ENCODE peak calls at places on chromosomes 16 and 17, in seven cellular contexts. One of them, this sample, is unnamed.

GRCh38 chr17:20944014-20944905 is 98.6 kb downstream of the USP22 start:
- DNase-seq in mesenchymal stem cell: no peak
- DNase-seq in neuronal stem cell: no peak
- DNase-seq in trophoblast cell: peak
- DNase-seq in IMR-90: no peak
- DNase-seq in mesendoderm: peak
- DNase-seq in H1: no peak
- DNase-seq in this sample: peak

GRCh38 chr16:8919934-8920465 is 37.8 kb downstream of the LITAFD start:
- DNase-seq in H1: no peak
- DNase-seq in IMR-90: no peak
- DNase-seq in mesenchymal stem cell: no peak
- DNase-seq in trophoblast cell: no peak
- DNase-seq in mesendoderm: no peak
- DNase-seq in neuronal stem cell: no peak
- DNase-seq in this sample: no peak

GRCh38 chr17:32569171-32570080 is 82.6 kb downstream of the CDK5R1 start:
- DNase-seq in IMR-90: no peak
- DNase-seq in mesenchymal stem cell: peak
- DNase-seq in H1: no peak
- DNase-seq in neuronal stem cell: no peak
- DNase-seq in trophoblast cell: peak
- DNase-seq in mesendoderm: peak
- DNase-seq in this sample: no peak

GRCh38 chr17:33292184-33292980 is 713 bp downstream of the ASIC2 start:
- DNase-seq in H1: peak
- DNase-seq in neuronal stem cell: peak
- DNase-seq in mesenchymal stem cell: peak
- DNase-seq in IMR-90: peak
- DNase-seq in trophoblast cell: peak
- DNase-seq in mesendoderm: peak
- DNase-seq in this sample: peak

GRCh38 chr17:60526726-60527125 is 684 bp upstream of the APPBP2 start:
- DNase-seq in trophoblast cell: peak
- DNase-seq in mesenchymal stem cell: peak
- DNase-seq in neuronal stem cell: no peak
- DNase-seq in IMR-90: peak
- DNase-seq in mesendoderm: peak
- DNase-seq in H1: no peak
- DNase-seq in this sample: no peak

GRCh38 chr16:84194470-84195200 is 3.7 kb downstream of the ADAD2 start:
- DNase-seq in trophoblast cell: no peak
- DNase-seq in H1: no peak
- DNase-seq in mesenchymal stem cell: no peak
- DNase-seq in mesendoderm: no peak
- DNase-seq in neuronal stem cell: no peak
- DNase-seq in IMR-90: no peak
- DNase-seq in this sample: no peak

GRCh38 chr17:77592503-77592902 is 366.0 kb upstream of the TNRC6C start:
- DNase-seq in IMR-90: no peak
- DNase-seq in mesenchymal stem cell: no peak
- DNase-seq in neuronal stem cell: no peak
- DNase-seq in H1: no peak
- DNase-seq in trophoblast cell: no peak
- DNase-seq in mesendoderm: no peak
- DNase-seq in this sample: no peak

GRCh38 chr16:3454093-3454492 is 10.6 kb downstream of the NAA60 start:
- DNase-seq in trophoblast cell: peak
- DNase-seq in neuronal stem cell: no peak
- DNase-seq in mesenchymal stem cell: no peak
- DNase-seq in H1: no peak
- DNase-seq in mesendoderm: peak
- DNase-seq in IMR-90: peak
- DNase-seq in this sample: peak

GRCh38 chr17:37743612-37743874 is 1.3 kb downstream of the HNF1B start:
- DNase-seq in IMR-90: no peak
- DNase-seq in mesendoderm: no peak
- DNase-seq in H1: no peak
- DNase-seq in mesenchymal stem cell: no peak
- DNase-seq in trophoblast cell: no peak
- DNase-seq in neuronal stem cell: no peak
- DNase-seq in this sample: peak

GRCh38 chr17:50594931-50595330 is 34.4 kb downstream of the CACNA1G start:
- DNase-seq in H1: no peak
- DNase-seq in trophoblast cell: no peak
- DNase-seq in mesendoderm: no peak
- DNase-seq in neuronal stem cell: no peak
- DNase-seq in mesenchymal stem cell: no peak
- DNase-seq in IMR-90: no peak
- DNase-seq in this sample: no peak

GRCh38 chr17:690346-690745 is 24.3 kb downstream of the VPS53 start:
- DNase-seq in H1: no peak
- DNase-seq in mesenchymal stem cell: no peak
- DNase-seq in trophoblast cell: peak
- DNase-seq in neuronal stem cell: no peak
- DNase-seq in mesendoderm: no peak
- DNase-seq in IMR-90: no peak
- DNase-seq in this sample: no peak
- H2AK5ac ChIP-seq in H1: no peak
- H2AK5ac ChIP-seq in mesenchymal stem cell: no peak
- H2AK5ac ChIP-seq in trophoblast cell: no peak
- H2AK5ac ChIP-seq in neuronal stem cell: no peak
- H2AK5ac ChIP-seq in mesendoderm: no peak
- H2AK5ac ChIP-seq in IMR-90: peak
- H2AK5ac ChIP-seq in this sample: no peak

DNA sequence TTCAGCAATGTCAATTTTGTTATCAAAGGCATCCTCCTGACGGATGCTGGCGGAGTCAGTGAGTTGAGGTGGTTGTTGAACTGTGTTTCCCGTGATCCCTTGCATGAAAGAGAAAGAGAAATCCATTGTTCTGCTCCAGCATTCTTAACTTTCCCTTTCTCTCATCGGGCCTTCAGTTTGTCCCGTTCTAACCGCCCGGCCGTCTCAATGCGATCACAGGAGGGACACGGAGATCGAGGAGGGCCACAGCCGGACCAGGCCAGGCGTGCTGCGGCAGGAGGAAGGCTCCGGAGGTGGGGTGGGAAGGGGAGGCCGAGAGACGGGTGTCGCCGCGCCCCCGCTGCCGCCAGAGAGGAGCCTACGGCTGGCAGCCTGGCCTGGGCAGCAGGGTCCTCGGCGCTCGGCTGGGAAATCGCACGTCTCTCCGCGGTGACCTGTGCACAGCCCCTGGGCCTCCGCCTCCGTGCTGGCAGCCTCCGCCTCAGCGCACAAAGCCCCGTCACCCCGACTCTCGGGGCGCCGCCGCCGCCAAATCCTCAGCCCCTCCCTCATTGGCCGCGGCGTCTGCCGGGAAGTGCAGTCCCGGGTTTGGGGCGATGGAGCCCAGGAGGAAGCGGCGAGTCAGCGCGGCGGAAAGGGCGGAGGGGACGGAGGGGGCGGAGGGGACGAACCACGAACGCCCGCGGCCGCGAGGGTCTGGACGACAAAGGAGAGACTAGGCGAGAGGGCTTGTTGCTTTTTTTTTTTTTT is 38.1 kb downstream of the SOST start:
- DNase-seq in IMR-90: peak
- DNase-seq in H1: no peak
- DNase-seq in mesenchymal stem cell: peak
- DNase-seq in mesendoderm: peak
- DNase-seq in neuronal stem cell: peak
- DNase-seq in trophoblast cell: peak
- DNase-seq in this sample: peak
- H3K18ac ChIP-seq in IMR-90: peak
- H3K18ac ChIP-seq in H1: peak
- H3K18ac ChIP-seq in mesenchymal stem cell: peak
- H3K18ac ChIP-seq in mesendoderm: peak
- H3K18ac ChIP-seq in neuronal stem cell: peak
- H3K18ac ChIP-seq in trophoblast cell: peak
- H3K18ac ChIP-seq in this sample: peak

GRCh38 chr16:66414891-66415290 is 12.2 kb upstream of the BEAN1 start:
- DNase-seq in trophoblast cell: peak
- DNase-seq in H1: no peak
- DNase-seq in neuronal stem cell: no peak
- DNase-seq in mesendoderm: no peak
- DNase-seq in mesenchymal stem cell: no peak
- DNase-seq in IMR-90: peak
- DNase-seq in this sample: no peak

GRCh38 chr16:66419527-66419926 is 7.6 kb upstream of the BEAN1 start:
- DNase-seq in trophoblast cell: peak
- DNase-seq in H1: no peak
- DNase-seq in mesenchymal stem cell: no peak
- DNase-seq in IMR-90: no peak
- DNase-seq in mesendoderm: peak
- DNase-seq in neuronal stem cell: no peak
- DNase-seq in this sample: peak

GRCh38 chr16:66416136-66416535 is 11.0 kb upstream of the BEAN1 start:
- DNase-seq in neuronal stem cell: no peak
- DNase-seq in mesenchymal stem cell: no peak
- DNase-seq in H1: no peak
- DNase-seq in trophoblast cell: peak
- DNase-seq in mesendoderm: no peak
- DNase-seq in IMR-90: no peak
- DNase-seq in this sample: no peak

GRCh38 chr16:66418165-66418962 is 8.7 kb upstream of the BEAN1 start:
- DNase-seq in mesendoderm: no peak
- DNase-seq in neuronal stem cell: no peak
- DNase-seq in H1: no peak
- DNase-seq in IMR-90: no peak
- DNase-seq in trophoblast cell: no peak
- DNase-seq in mesenchymal stem cell: no peak
- DNase-seq in this sample: no peak

DNA sequence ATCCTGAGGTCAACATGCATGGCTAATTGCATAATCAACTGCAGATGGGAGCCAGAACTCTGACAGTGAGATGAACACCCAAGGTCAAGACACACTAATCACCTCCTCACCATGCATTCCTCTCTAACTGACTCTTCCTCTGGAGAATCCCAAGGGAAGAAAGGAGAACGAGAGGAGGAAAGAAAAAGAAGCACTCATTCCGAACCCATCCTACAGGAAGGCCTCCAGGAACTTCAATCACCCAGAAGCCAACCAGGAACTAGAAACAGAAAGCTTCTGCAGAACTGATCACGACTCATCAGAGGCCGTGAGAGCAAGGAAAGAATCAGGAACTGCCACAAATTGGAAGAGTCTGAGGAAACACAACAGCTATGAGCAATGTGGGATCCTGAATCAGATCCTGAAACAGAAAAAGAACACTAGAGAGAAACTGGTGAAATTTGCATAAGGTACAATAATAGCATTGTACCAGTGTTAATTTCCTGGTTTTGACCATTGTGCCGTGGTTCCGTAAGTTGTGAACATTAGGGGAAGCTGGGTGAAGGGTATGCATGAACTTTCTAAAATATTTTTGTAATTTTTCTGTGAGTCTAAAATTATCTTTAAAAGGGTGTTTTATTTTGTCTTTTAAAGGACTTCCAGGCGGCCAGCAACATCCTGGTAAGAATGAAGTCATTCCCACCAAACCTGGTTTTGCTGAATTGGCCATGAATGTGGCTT is 10.0 kb upstream of the BEAN1 start:
- DNase-seq in trophoblast cell: no peak
- DNase-seq in mesendoderm: no peak
- DNase-seq in IMR-90: peak
- DNase-seq in mesenchymal stem cell: peak
- DNase-seq in neuronal stem cell: no peak
- DNase-seq in H1: no peak
- DNase-seq in this sample: no peak
- H4K8ac ChIP-seq in trophoblast cell: no peak
- H4K8ac ChIP-seq in mesendoderm: no peak
- H4K8ac ChIP-seq in IMR-90: no peak
- H4K8ac ChIP-seq in mesenchymal stem cell: no peak
- H4K8ac ChIP-seq in neuronal stem cell: no peak
- H4K8ac ChIP-seq in H1: no peak
- H4K8ac ChIP-seq in this sample: no peak

GRCh38 chr17:8800656-8801055 is 1.5 kb upstream of the MFSD6L start:
- DNase-seq in trophoblast cell: no peak
- DNase-seq in mesendoderm: no peak
- DNase-seq in H1: no peak
- DNase-seq in IMR-90: no peak
- DNase-seq in mesenchymal stem cell: no peak
- DNase-seq in neuronal stem cell: no peak
- DNase-seq in this sample: peak
- H2AK5ac ChIP-seq in trophoblast cell: no peak
- H2AK5ac ChIP-seq in mesendoderm: no peak
- H2AK5ac ChIP-seq in H1: no peak
- H2AK5ac ChIP-seq in IMR-90: no peak
- H2AK5ac ChIP-seq in mesenchymal stem cell: no peak
- H2AK5ac ChIP-seq in neuronal stem cell: no peak
- H2AK5ac ChIP-seq in this sample: no peak

DNA sequence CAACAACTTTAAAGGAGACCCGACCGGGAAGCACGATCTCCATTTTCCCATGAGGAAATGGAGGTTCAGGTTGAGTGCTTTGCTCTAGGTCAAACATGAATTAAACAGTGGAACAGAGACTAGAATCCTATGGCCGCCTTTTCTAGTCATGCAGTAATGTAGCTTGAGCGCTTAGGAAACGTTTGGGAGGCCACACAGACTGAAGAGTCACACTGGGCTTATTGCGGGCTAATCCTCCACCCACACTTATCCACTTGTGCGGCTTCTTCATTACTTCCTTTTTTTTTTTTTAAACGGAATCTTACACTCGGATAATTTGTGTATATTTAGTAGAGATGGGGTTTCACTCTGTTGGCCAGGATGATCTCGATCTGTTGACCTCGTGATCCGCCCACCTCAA is 26.0 kb downstream of the CACNG3 start:
- DNase-seq in neuronal stem cell: no peak
- DNase-seq in mesendoderm: no peak
- DNase-seq in trophoblast cell: no peak
- DNase-seq in IMR-90: no peak
- DNase-seq in H1: no peak
- DNase-seq in mesenchymal stem cell: no peak
- DNase-seq in this sample: no peak
- H3K18ac ChIP-seq in neuronal stem cell: no peak
- H3K18ac ChIP-seq in mesendoderm: no peak
- H3K18ac ChIP-seq in trophoblast cell: no peak
- H3K18ac ChIP-seq in IMR-90: no peak
- H3K18ac ChIP-seq in H1: no peak
- H3K18ac ChIP-seq in mesenchymal stem cell: no peak
- H3K18ac ChIP-seq in this sample: no peak

GRCh38 chr16:22663389-22664064 is 150.4 kb upstream of the HS3ST2 start:
- DNase-seq in H1: no peak
- DNase-seq in trophoblast cell: no peak
- DNase-seq in mesendoderm: no peak
- DNase-seq in mesenchymal stem cell: no peak
- DNase-seq in neuronal stem cell: no peak
- DNase-seq in IMR-90: no peak
- DNase-seq in this sample: peak
- H4K8ac ChIP-seq in H1: no peak
- H4K8ac ChIP-seq in trophoblast cell: no peak
- H4K8ac ChIP-seq in mesendoderm: no peak
- H4K8ac ChIP-seq in mesenchymal stem cell: no peak
- H4K8ac ChIP-seq in neuronal stem cell: no peak
- H4K8ac ChIP-seq in IMR-90: no peak
- H4K8ac ChIP-seq in this sample: no peak

GRCh38 chr17:71869293-71869692 is 251.5 kb upstream of the SOX9 start:
- DNase-seq in trophoblast cell: no peak
- DNase-seq in neuronal stem cell: no peak
- DNase-seq in H1: no peak
- DNase-seq in IMR-90: no peak
- DNase-seq in mesendoderm: no peak
- DNase-seq in mesenchymal stem cell: no peak
- DNase-seq in this sample: no peak
- H2AK5ac ChIP-seq in trophoblast cell: no peak
- H2AK5ac ChIP-seq in neuronal stem cell: no peak
- H2AK5ac ChIP-seq in H1: no peak
- H2AK5ac ChIP-seq in IMR-90: no peak
- H2AK5ac ChIP-seq in mesendoderm: no peak
- H2AK5ac ChIP-seq in mesenchymal stem cell: no peak
- H2AK5ac ChIP-seq in this sample: no peak